ENCODE peak calls at places on chromosome 20, in six cellular contexts. W is IMR-90, N is A549, I is HepG2, R is K562, H is GM12878. B is an unnamed sample.

GRCh38 chr20:23826541-23827018 is at the start of gene CST2:
- DNase-seq in W (no peak), N (peak), I (no peak), R (no peak), H (no peak), B (no peak)

GRCh38 chr20:8116067-8116811 is 15.8 kb upstream of the PLCB1 start:
- DNase-seq in W (peak), N (no peak), I (peak), R (no peak), H (no peak), B (no peak)

GRCh38 chr20:32898721-32899120 is 40.0 kb downstream of the EFCAB8 start:
- DNase-seq in W (peak), N (no peak), I (no peak), R (no peak), H (no peak), B (no peak)

GRCh38 chr20:17316316-17317038 is 89.6 kb downstream of the PCSK2 start:
- DNase-seq in W (no peak), N (no peak), I (no peak), R (no peak), H (no peak), B (no peak)

GRCh38 chr20:36855241-36855657 is 20.7 kb upstream of the TLDC2 start:
- DNase-seq in W (no peak), N (no peak), I (no peak), R (no peak), H (no peak), B (no peak)

GRCh38 chr20:39568090-39568489 is 605.9 kb downstream of the DHX35 start:
- DNase-seq in W (no peak), N (no peak), I (no peak), R (no peak), H (peak), B (no peak)

GRCh38 chr20:18729426-18729825 is 84.2 kb upstream of the SCP2D1 start:
- DNase-seq in W (no peak), N (no peak), I (no peak), R (no peak), H (no peak), B (no peak)

GRCh38 chr20:25014816-25015215 is 22.3 kb upstream of the APMAP start:
- DNase-seq in W (no peak), N (no peak), I (no peak), R (no peak), H (no peak), B (no peak)

GRCh38 chr20:24411452-24412216 is 57.8 kb upstream of the SYNDIG1 start:
- DNase-seq in W (no peak), N (no peak), I (no peak), R (no peak), H (no peak), B (no peak)

GRCh38 chr20:10728873-10729670 is 55.3 kb upstream of the JAG1 start:
- DNase-seq in W (peak), N (no peak), I (no peak), R (no peak), H (no peak), B (no peak)

GRCh38 chr20:4781211-4781610 is 59.5 kb downstream of the PRND start:
- DNase-seq in W (no peak), N (no peak), I (no peak), R (no peak), H (no peak), B (no peak)

GRCh38 chr20:4782373-4782772 is 60.7 kb downstream of the PRND start:
- DNase-seq in W (no peak), N (no peak), I (no peak), R (no peak), H (no peak), B (no peak)

GRCh38 chr20:4781637-4782349 is 60.1 kb downstream of the PRND start:
- DNase-seq in W (no peak), N (no peak), I (no peak), R (no peak), H (no peak), B (no peak)

GRCh38 chr20:4776079-4776630 is 54.4 kb downstream of the PRND start:
- DNase-seq in W (no peak), N (no peak), I (no peak), R (no peak), H (no peak), B (no peak)

DNA sequence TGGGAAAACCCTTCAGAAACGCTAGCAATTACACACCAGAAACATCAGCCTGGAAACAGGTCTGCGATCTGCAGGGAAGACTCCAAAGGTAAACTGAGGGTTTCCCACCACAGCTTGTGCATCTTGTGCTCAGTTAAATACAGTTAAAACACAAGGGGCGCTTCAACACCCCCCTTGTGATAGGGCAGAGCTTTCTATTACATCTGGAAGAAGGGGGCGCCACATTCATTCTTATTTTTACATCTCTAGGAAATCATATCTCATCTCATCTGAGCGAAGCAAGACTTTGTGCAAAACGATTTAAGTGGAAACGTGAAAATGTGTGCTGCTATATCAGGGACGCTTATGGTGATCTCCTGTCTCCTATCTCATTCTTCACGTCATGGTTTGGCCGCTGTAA is 58.5 kb downstream of the PRND start:
- DNase-seq in W (no peak), N (peak), I (no peak), R (no peak), H (no peak), B (no peak)
- TF ChIP-seq BHLHE40 in W (no peak), N (no peak), I (no peak), R (no peak), H (no peak), B (no peak)

GRCh38 chr20:53827996-53828672 is 234.5 kb upstream of the ZNF217 start:
- DNase-seq in W (peak), N (peak), I (no peak), R (no peak), H (no peak), B (no peak)

GRCh38 chr20:53828673-53829085 is 235.0 kb upstream of the ZNF217 start:
- DNase-seq in W (peak), N (peak), I (no peak), R (peak), H (no peak), B (peak)

GRCh38 chr20:53827292-53827995 is 233.8 kb upstream of the ZNF217 start:
- DNase-seq in W (no peak), N (no peak), I (no peak), R (no peak), H (no peak), B (no peak)

GRCh38 chr20:53829706-53830521 is 236.3 kb upstream of the ZNF217 start:
- DNase-seq in W (peak), N (peak), I (peak), R (no peak), H (no peak), B (no peak)

GRCh38 chr20:53829086-53829703 is 235.6 kb upstream of the ZNF217 start:
- DNase-seq in W (peak), N (peak), I (no peak), R (peak), H (no peak), B (no peak)
- TF ChIP-seq BHLHE40 in W (peak), N (no peak), I (no peak), R (no peak), H (peak), B (no peak)

DNA sequence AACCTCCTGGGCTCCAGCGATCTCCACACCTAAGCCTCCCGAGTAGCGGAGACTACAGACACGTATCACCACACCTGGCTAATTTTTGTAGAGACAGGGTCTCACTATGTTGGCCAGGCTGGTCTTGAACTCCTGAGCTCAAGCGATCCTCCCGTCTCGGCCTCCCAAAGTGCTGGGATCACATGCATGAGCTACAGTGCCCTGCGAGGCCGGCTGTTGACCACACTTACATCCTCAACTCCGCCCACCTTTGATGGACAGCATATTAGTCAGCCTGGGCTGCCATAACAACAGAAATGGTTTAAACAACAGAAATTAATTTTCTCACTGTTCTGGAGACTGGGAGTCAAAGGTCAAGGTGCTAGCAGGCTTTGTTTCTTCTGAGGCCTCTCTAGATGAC is 107.7 kb downstream of the JPH2 start:
- DNase-seq in W (no peak), N (no peak), I (no peak), R (no peak), H (no peak), B (no peak)
- TF ChIP-seq BHLHE40 in W (no peak), N (no peak), I (no peak), R (no peak), H (no peak), B (no peak)

GRCh38 chr20:48880936-48881657 is 40.4 kb upstream of the ARFGEF2 start:
- DNase-seq in W (no peak), N (no peak), I (no peak), R (no peak), H (no peak), B (no peak)
- TF ChIP-seq BHLHE40 in W (no peak), N (no peak), I (no peak), R (no peak), H (no peak), B (no peak)

GRCh38 chr20:14453259-14453658 is 115.8 kb upstream of the FLRT3 start:
- DNase-seq in W (no peak), N (no peak), I (no peak), R (no peak), H (no peak), B (no peak)
- TF ChIP-seq BHLHE40 in W (no peak), N (no peak), I (no peak), R (no peak), H (no peak), B (no peak)

B was measured in HEK293T.